ENCODE peak calls at places on chromosome 5, in six cellular contexts. K, S, U, E, M and V are unnamed samples.
A peak's percentile ranks its signal among the peaks of the same experiment; 100 is the strongest.

GRCh38 chr5:134445841-134446818 is 34.4 kb upstream of the CDKN2AIPNL start:
- DNase-seq in K (no peak), S (no peak), U (no peak), E (no peak), M (peak; percentile 61), V (no peak)

GRCh38 chr5:168303398-168304020 is 12.1 kb downstream of the WWC1 start:
- DNase-seq in K (no peak), S (no peak), U (no peak), E (no peak), M (no peak), V (no peak)

GRCh38 chr5:173828952-173829351 is 59.2 kb upstream of the CPEB4 start:
- DNase-seq in K (no peak), S (no peak), U (no peak), E (no peak), M (no peak), V (no peak)

GRCh38 chr5:139275536-139276297 is 17.8 kb upstream of the MATR3 start:
- DNase-seq in K (no peak), S (no peak), U (no peak), E (no peak), M (no peak), V (no peak)

GRCh38 chr5:168468836-168469235 is 17.4 kb upstream of the RARS1 start:
- DNase-seq in K (no peak), S (no peak), U (no peak), E (no peak), M (no peak), V (no peak)

GRCh38 chr5:116361171-116361967 is 213.3 kb downstream of the SEMA6A start:
- DNase-seq in K (no peak), S (no peak), U (no peak), E (no peak), M (no peak), V (no peak)

GRCh38 chr5:153018121-153018520 is 472.3 kb upstream of the GRIA1 start:
- DNase-seq in K (no peak), S (no peak), U (no peak), E (no peak), M (no peak), V (no peak)

GRCh38 chr5:131943914-131944313 is 1.5 kb downstream of the MEIKIN start:
- DNase-seq in K (no peak), S (no peak), U (no peak), E (no peak), M (no peak), V (no peak)